ENCODE peak calls at places on chromosome 21, in five cellular contexts. V, Y, U, C and D are unnamed samples.

GRCh38 chr21:16116798-16117197 is 387.0 kb downstream of the USP25 start:
- DNase-seq in C (no peak), U (no peak), V (no peak), Y (no peak), D (no peak)

GRCh38 chr21:37153193-37153934 is 80.3 kb downstream of the TTC3 start:
- DNase-seq in U (no peak), V (no peak), C (no peak), Y (no peak), D (no peak)

GRCh38 chr21:41425954-41426655 is at the start of gene MX1:
- DNase-seq in U (peak; percentile 49), V (peak; percentile 82), C (peak; percentile 83), Y (no peak), D (peak; percentile 49)

GRCh38 chr21:43842742-43843141 is 22.3 kb upstream of the AGPAT3 start:
- DNase-seq in U (no peak), Y (no peak), C (no peak), V (no peak), D (no peak)

GRCh38 chr21:15000076-15000475 is 64.7 kb downstream of the NRIP1 start:
- DNase-seq in C (no peak), U (no peak), V (no peak), Y (no peak), D (peak; percentile 40)

GRCh38 chr21:37184784-37185593 is 82.1 kb downstream of the VPS26C start:
- DNase-seq in C (no peak), V (no peak), Y (no peak), U (no peak), D (no peak)

GRCh38 chr21:19122371-19122770 is 718.8 kb upstream of the TMPRSS15 start:
- DNase-seq in Y (peak; percentile 14), C (no peak), V (no peak), U (no peak), D (no peak)

GRCh38 chr21:42195378-42196031 is 23.4 kb upstream of the ABCG1 start:
- DNase-seq in C (no peak), V (no peak), Y (no peak), U (no peak), D (no peak)

GRCh38 chr21:31872452-31873274 is at the start of gene HUNK:
- DNase-seq in C (no peak), Y (peak; percentile 86), U (peak; percentile 76), V (no peak), D (peak; percentile 31)

GRCh38 chr21:18832950-18833349 is 429.4 kb upstream of the TMPRSS15 start:
- DNase-seq in Y (no peak), U (no peak), C (no peak), V (no peak), D (peak; percentile 76)

GRCh38 chr21:34035619-34036354 is 37.6 kb upstream of the MRPS6 start:
- DNase-seq in C (no peak), V (no peak), Y (no peak), U (peak; percentile 48), D (no peak)

GRCh38 chr21:14862794-14863720 is 201.7 kb downstream of the NRIP1 start:
- DNase-seq in U (no peak), Y (no peak), V (no peak), C (no peak), D (no peak)

GRCh38 chr21:31874817-31875216 is 2.0 kb downstream of the HUNK start:
- DNase-seq in V (no peak), C (no peak), U (peak; percentile 26), Y (no peak), D (no peak)

GRCh38 chr21:37072239-37072987 is 458 bp downstream of the PIGP start:
- DNase-seq in C (peak; percentile 73), Y (peak; percentile 86), U (peak; percentile 66), V (no peak), D (peak; percentile 74)

GRCh38 chr21:18716578-18717138 is 313.1 kb upstream of the TMPRSS15 start:
- DNase-seq in C (no peak), V (no peak), U (no peak), Y (no peak), D (peak; percentile 3)

GRCh38 chr21:41953831-41954653 is at the start of gene C2CD2:
- DNase-seq in V (no peak), Y (peak; percentile 92), U (peak; percentile 94), C (peak; percentile 13), D (peak; percentile 74)

GRCh38 chr21:38591138-38591537 is 92.9 kb upstream of the ERG start:
- DNase-seq in Y (no peak), C (no peak), U (no peak), V (no peak), D (no peak)

GRCh38 chr21:46003575-46004007 is 22.0 kb downstream of the COL6A1 start:
- DNase-seq in C (no peak), U (no peak), V (no peak), Y (no peak), D (no peak)

GRCh38 chr21:45529785-45530422 is 12.3 kb downstream of the SLC19A1 start:
- DNase-seq in V (no peak), Y (no peak), U (no peak), C (no peak), D (no peak)

GRCh38 chr21:38811257-38811656 is 5.5 kb downstream of the ETS2 start:
- DNase-seq in Y (no peak), V (no peak), U (no peak), C (no peak), D (peak; percentile 76)

GRCh38 chr21:45075606-45076244 is 1.3 kb downstream of the ADARB1 start:
- DNase-seq in C (no peak), Y (no peak), U (no peak), V (no peak), D (no peak)

GRCh38 chr21:32334980-32335471 is 36.4 kb downstream of the MRAP start:
- DNase-seq in Y (peak; percentile 76), V (no peak), C (no peak), U (peak; percentile 45), D (peak; percentile 86)

GRCh38 chr21:14926186-14926585 is 138.6 kb downstream of the NRIP1 start:
- DNase-seq in Y (no peak), C (no peak), V (no peak), U (no peak), D (no peak)

GRCh38 chr21:16667395-16667794 is 845.4 kb upstream of the CXADR start:
- DNase-seq in V (no peak), Y (no peak), U (no peak), C (no peak), D (no peak)